ENCODE peak calls at places on chromosomes 7 and 10, in four cellular contexts. V is ascending aorta, O is AG10803, G is Calu3. T is an unnamed sample.

GRCh38 chr7:150446288-150446938 is 4.0 kb upstream of the GIMAP8 start:
- DNase-seq in V (no peak), G (no peak), O (no peak), T (no peak)

GRCh38 chr10:69218831-69219230 is 1.3 kb upstream of the HKDC1 start:
- DNase-seq in G (no peak), V (no peak), O (no peak), T (no peak)

GRCh38 chr7:43220250-43220649 is 107.8 kb downstream of the HECW1 start:
- DNase-seq in V (no peak), G (no peak), O (peak), T (no peak)

GRCh38 chr7:45920543-45921380 is at the start of gene IGFBP3:
- DNase-seq in V (no peak), G (peak), O (peak), T (peak)

GRCh38 chr10:2023687-2024086 is 286.4 kb upstream of the ADARB2 start:
- DNase-seq in V (no peak), G (no peak), O (no peak), T (no peak)

GRCh38 chr10:1287493-1288480 is 231.6 kb downstream of the WDR37 start:
- DNase-seq in G (no peak), O (no peak), V (no peak), T (no peak)

GRCh38 chr10:24238527-24239247 is 29.7 kb downstream of the KIAA1217 start:
- DNase-seq in G (peak), V (no peak), O (no peak), T (peak)

GRCh38 chr10:113704637-113705343 is 25.1 kb downstream of the CASP7 start:
- DNase-seq in V (no peak), G (peak), O (peak), T (no peak)

GRCh38 chr10:14330390-14331071 is at the start of gene FRMD4A:
- DNase-seq in O (no peak), V (no peak), G (no peak), T (no peak)

GRCh38 chr10:93224005-93224779 is 150.5 kb downstream of the CYP26A1 start:
- DNase-seq in V (no peak), G (no peak), O (no peak), T (no peak)

GRCh38 chr10:109889867-109890266 is 33.4 kb downstream of the XPNPEP1 start:
- DNase-seq in G (no peak), O (peak), V (no peak), T (no peak)

GRCh38 chr10:69497235-69497561 is 45.9 kb downstream of the TSPAN15 start:
- DNase-seq in V (no peak), G (no peak), O (no peak), T (no peak)

GRCh38 chr10:29157321-29157720 is 131.5 kb upstream of the LYZL1 start:
- DNase-seq in V (no peak), G (peak), O (peak), T (no peak)

GRCh38 chr7:151623766-151624165 is 104.1 kb upstream of the RHEB start:
- DNase-seq in O (no peak), G (no peak), V (no peak), T (no peak)

GRCh38 chr7:43771567-43771966 is 13.1 kb downstream of the BLVRA start:
- DNase-seq in O (no peak), V (no peak), G (no peak), T (peak)

GRCh38 chr7:12643644-12644043 is 43.8 kb upstream of the ARL4A start:
- DNase-seq in G (no peak), O (no peak), V (no peak), T (no peak)

GRCh38 chr7:107446988-107447387 is 22.9 kb upstream of the GPR22 start:
- DNase-seq in O (peak), G (no peak), V (no peak), T (no peak)

GRCh38 chr10:110918633-110919348 is at the start of gene BBIP1:
- DNase-seq in O (peak), V (no peak), G (no peak), T (peak)

GRCh38 chr7:116543664-116544063 is 18.8 kb downstream of the CAV1 start:
- DNase-seq in V (no peak), O (peak), G (no peak), T (no peak)

DNA sequence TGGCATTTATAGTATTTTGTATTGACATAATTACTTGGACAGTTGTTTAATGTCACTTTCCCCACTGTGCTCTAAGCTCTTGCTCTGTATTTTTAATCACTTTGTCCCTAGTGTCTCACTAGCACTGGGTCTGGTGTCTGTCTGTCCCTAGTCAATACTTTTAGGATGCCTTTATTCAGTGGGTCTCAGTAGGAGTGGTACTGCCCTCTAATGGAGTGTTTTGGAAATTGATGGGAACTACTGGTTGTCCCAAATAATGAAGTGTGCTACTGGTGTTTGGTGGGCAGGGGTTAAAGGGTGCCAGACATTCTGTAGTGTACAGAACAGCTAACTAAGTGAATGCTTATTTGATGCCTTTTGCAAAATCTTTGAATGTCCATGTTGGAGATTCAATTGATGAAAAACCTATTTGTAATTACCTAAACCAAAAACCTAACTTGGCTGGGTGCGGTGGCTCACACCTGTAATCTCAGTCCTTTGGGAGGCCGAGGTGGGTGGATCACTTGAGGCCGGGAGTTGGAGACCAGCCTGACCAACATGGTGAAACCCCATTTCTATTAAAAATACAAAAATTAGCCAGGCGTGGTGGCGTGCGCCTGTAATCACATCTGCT is 33.3 kb downstream of the CDK14 start:
- DNase-seq in V (no peak), G (peak), O (peak), T (no peak)
- TF ChIP-seq CTCF in V (peak), G (no peak), O (peak), T (peak)

GRCh38 chr7:17680943-17681351 is 259.3 kb downstream of the SNX13 start:
- DNase-seq in G (no peak), O (peak), V (no peak), T (no peak)
- TF ChIP-seq CTCF in G (peak), O (peak), V (peak), T (peak)

GRCh38 chr10:89327803-89328441 is at the start of gene IFIT3:
- DNase-seq in O (peak), V (no peak), G (peak), T (no peak)
- TF ChIP-seq CTCF in O (no peak), V (no peak), G (no peak), T (no peak)

DNA sequence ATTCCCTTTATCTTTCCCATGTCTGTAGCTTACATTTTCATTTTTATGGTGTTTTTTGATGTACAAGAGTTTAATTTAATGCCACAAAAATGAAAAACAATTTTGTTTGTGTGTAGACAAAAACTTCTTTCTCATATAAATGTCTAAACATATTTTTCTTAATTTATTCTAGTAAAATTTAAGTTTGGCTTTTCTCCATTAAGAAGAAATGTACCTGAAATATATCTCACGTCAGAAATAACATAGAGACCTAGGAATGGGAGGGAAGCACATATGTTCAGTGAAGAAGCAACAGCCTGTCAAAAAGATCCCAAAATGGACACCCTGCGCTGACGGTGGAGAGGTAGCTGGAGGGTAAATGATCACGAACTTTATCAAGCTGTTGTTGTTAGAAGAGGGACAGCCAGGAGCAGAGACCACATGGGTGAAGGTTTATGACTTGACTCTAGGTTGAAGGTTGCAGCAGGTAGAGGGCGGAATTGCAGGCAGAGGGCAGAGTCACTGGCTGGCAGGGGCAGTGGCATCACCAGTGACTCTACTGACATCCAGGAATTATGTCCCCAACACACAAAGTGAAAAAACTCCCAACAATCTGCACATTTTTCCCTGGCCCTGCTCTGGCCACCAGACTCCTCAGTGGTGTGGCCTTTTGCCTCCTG is 225.9 kb upstream of the PRSS58 start:
- DNase-seq in V (no peak), G (no peak), O (no peak), T (no peak)
- TF ChIP-seq CTCF in V (no peak), G (no peak), O (no peak), T (no peak)

DNA sequence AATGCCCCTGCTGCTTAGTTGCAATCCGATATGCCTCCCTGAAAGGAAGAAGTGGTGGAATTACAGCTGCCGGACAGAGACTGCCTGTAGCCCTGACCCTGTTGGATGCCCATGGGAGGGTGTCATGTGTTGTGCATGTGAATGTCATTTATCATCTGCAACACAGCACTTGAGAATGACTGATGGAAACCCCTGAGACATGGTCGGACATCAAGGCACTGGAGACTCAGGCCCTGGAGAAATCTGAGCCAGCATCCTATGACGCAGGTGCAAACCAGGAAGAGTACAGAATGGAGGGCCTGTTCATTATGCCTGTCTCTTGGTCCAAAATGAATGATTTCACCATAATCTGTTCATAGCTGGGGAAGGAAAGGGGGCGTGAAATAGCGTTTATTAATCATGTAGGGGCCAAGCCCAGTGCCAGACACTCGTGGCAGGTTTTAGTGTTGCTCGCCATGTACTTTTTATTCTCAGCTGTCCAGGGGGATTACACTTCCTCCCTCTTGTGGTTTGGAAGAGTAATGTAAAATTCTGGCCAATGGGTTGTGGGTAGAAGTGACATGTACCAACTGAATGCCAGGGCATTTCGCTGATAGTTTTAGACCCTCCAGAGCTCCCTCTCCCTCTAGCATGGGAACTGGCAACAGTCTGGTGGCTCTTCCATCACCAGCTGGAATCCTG is 23.0 kb upstream of the LEP start:
- DNase-seq in G (no peak), O (peak), V (no peak), T (no peak)
- TF ChIP-seq CTCF in G (no peak), O (peak), V (no peak), T (peak)

DNA sequence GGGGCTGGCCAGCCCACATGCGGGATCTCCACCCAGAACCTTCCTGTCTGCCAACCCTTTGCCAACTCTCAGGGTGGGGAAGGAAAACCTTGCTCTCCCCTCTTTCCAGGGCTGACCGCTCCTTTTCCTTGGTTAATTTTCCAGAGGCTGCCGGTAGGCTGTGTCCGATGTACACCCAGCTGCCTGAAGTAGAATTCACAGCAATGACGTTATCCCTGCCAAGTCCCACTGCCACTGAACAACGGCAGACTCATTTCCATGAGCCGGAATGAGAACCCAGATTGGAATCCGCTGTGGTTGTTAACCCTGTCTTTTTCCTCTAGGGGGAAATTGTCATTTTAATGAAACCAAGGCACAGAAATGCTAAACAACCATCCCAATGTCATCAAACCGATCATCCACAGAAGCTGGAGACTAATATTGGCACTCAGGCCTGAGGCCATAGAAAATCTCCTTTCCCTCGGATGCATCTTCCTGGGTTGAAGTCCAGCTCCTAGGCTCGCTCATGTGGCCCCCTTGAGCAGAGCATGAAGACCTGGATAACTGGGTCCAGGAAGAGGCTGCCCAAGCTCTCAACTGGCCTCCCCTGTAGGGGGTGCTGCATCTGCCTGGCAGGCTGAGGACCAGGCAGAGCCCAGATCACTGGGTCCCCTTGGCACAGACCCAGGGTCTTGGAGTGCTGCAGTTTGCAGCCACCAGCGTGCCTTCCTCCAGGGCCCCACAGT is 30.4 kb downstream of the KLRG2 start:
- DNase-seq in O (peak), G (no peak), V (no peak), T (no peak)
- TF ChIP-seq CTCF in O (no peak), G (no peak), V (no peak), T (no peak)

GRCh38 chr10:7260412-7260900 is 150.4 kb downstream of the SFMBT2 start:
- DNase-seq in G (peak), V (no peak), O (peak), T (no peak)
- TF ChIP-seq CTCF in G (peak), V (peak), O (peak), T (peak)